ENCODE peak calls at places on chromosomes 6 and 20, in four cellular contexts. Q, P, B and A are unnamed samples.

GRCh38 chr6:155340464-155341129 is 26.3 kb upstream of the TFB1M start:
- DNase-seq in Q (peak), P (no peak), B (peak), A (no peak)

GRCh38 chr6:39335780-39336541 is 13.5 kb upstream of the KCNK16 start:
- DNase-seq in Q (no peak), P (no peak), B (peak), A (no peak)

GRCh38 chr6:16331328-16332174 is 93.2 kb downstream of the GMPR start:
- DNase-seq in Q (peak), B (peak), P (peak), A (no peak)

GRCh38 chr6:169738204-169738971 is 13.0 kb downstream of the DYNLT2 start:
- DNase-seq in Q (no peak), P (no peak), B (peak), A (no peak)

GRCh38 chr6:159989882-159990480 is 21.1 kb downstream of the IGF2R start:
- DNase-seq in B (peak), Q (peak), P (no peak), A (no peak)

GRCh38 chr6:148435386-148435785 is 92.7 kb downstream of the SASH1 start:
- DNase-seq in P (no peak), B (peak), Q (no peak), A (no peak)

GRCh38 chr6:8243462-8243861 is 141.1 kb upstream of the EEF1E1 start:
- DNase-seq in P (no peak), Q (no peak), B (peak), A (no peak)

GRCh38 chr20:5770987-5771318 is 20.8 kb downstream of the SHLD1 start:
- DNase-seq in Q (no peak), P (no peak), B (no peak), A (no peak)

DNA sequence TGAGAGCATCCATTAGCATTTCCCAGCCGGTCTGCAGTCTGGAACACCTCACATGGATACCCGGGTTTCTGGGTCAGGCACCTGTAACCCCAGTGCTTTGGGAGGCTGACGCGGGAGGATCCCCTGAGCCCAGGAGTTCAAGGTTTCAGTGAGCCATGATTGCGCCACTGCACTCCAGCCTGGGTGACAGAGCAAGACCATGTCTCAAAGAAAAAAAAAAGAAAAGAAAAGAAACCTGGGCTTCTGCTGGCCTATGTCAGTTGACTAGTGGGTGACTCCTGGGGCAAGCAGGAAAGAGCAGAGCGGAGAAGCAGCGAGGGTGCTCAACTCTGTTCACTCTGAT is 90.2 kb downstream of the TCP11 start:
- DNase-seq in B (no peak), P (no peak), Q (no peak), A (no peak)
- H3K27ac ChIP-seq in B (no peak), P (no peak), Q (no peak), A (no peak)

GRCh38 chr20:49386848-49387605 is 95.4 kb downstream of the KCNB1 start:
- DNase-seq in Q (no peak), B (no peak), P (no peak), A (no peak)

GRCh38 chr20:49391404-49392245 is 90.8 kb downstream of the KCNB1 start:
- DNase-seq in B (no peak), P (no peak), Q (no peak), A (no peak)

GRCh38 chr20:49389854-49390253 is 92.6 kb downstream of the KCNB1 start:
- DNase-seq in P (no peak), B (no peak), Q (no peak), A (no peak)

GRCh38 chr20:49387606-49387939 is 94.9 kb downstream of the KCNB1 start:
- DNase-seq in P (no peak), B (no peak), Q (no peak), A (no peak)

DNA sequence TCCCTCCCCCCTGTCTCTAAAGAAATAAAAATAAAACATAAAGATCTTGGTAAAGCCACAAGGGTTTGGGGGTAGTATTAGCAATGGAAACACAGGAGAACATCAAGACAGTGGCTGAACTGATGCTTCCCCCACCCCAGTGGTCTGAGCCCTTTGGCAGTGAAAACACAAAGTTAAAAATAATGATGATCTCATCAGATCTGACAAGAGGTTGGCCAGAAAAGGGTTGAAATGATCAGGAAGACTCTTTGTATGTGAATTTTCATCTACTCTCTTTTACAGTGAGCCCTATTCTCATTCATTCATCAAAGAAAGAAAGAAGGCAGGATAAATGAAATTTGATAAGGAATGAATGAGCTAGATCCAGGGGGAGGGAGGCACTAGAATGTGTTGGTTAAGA is 93.7 kb downstream of the KCNB1 start:
- DNase-seq in P (no peak), Q (no peak), B (no peak), A (no peak)
- TF ChIP-seq CTCF in P (no peak), Q (no peak), B (no peak), A (no peak)

DNA sequence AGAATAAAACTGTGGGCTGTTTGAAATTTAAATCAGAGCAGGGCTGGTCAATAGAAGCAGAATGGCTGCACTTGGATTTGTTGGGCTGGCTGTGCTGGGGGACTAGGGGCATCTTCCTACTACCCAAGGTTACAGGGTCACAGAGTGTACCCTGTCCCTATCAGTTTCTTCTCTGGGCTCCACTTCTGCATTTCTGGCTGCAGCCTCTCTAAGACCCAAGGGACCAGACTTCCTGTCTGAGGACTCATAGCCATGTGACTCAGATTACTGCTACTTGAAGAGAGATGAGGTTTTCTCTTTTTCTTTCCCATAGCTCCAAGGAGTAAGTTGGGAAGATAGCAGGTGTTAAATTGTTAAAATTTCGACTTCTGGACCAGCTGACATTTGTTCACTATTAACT is 376.8 kb downstream of the DHX35 start:
- DNase-seq in Q (peak), P (no peak), B (no peak), A (no peak)
- H3K4me3 ChIP-seq in Q (no peak), P (no peak), B (no peak), A (no peak)

GRCh38 chr20:51450984-51451383 is 91.5 kb downstream of the NFATC2 start:
- DNase-seq in Q (no peak), B (no peak), P (no peak), A (no peak)
- H3K27ac ChIP-seq in Q (no peak), B (peak), P (no peak), A (no peak)

GRCh38 chr6:104940881-104941693 is 15.8 kb upstream of the LIN28B start:
- DNase-seq in P (no peak), Q (peak), B (peak), A (no peak)

GRCh38 chr6:104940238-104940880 is 16.5 kb upstream of the LIN28B start:
- DNase-seq in Q (no peak), P (no peak), B (no peak), A (no peak)

GRCh38 chr6:104943781-104944180 is 13.1 kb upstream of the LIN28B start:
- DNase-seq in Q (peak), P (no peak), B (peak), A (no peak)

GRCh38 chr6:104936766-104937535 is 20.0 kb upstream of the LIN28B start:
- DNase-seq in Q (no peak), P (no peak), B (no peak), A (no peak)

GRCh38 chr6:104941694-104942177 is 15.2 kb upstream of the LIN28B start:
- DNase-seq in P (no peak), Q (peak), B (no peak), A (no peak)
- TF ChIP-seq CTCF in P (no peak), Q (no peak), B (no peak), A (no peak)

GRCh38 chr6:28543671-28544131 is 18.0 kb downstream of the GPX5 start:
- DNase-seq in Q (no peak), P (peak), B (peak), A (no peak)

GRCh38 chr6:28542440-28543293 is 17.0 kb downstream of the GPX5 start:
- DNase-seq in P (peak), Q (peak), B (peak), A (no peak)

GRCh38 chr6:28545955-28546354 is 20.3 kb downstream of the GPX5 start:
- DNase-seq in P (no peak), B (no peak), Q (no peak), A (no peak)

GRCh38 chr6:28541996-28542395 is 16.3 kb downstream of the GPX5 start:
- DNase-seq in P (no peak), B (no peak), Q (no peak), A (no peak)

DNA sequence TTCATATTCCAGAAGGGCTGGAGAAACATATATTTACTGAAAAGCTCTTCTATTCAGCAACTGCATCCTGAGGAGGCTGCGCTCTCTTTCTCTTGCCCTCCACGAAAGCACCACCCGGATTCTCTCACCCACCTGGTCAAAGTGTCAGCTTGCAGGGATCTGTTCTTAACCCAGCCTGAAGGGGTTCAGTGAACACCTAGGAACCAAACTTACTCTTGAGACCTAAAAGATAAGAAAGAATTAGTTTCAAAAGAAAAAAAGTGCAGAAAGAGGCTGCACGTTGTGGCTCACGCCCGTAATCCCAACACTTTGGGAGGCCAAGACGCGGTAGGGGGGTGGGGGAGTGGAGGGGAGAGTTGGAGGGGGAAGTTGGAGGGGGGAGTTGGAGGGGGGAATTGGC is 18.5 kb downstream of the GPX5 start:
- DNase-seq in P (no peak), Q (no peak), B (no peak), A (no peak)
- H3K4me3 ChIP-seq in P (peak), Q (peak), B (peak), A (peak)